ENCODE peak calls at places on chromosomes 16 and 17, in nine cellular contexts. One of them, this sample, is unnamed.

GRCh38 chr16:102060-102855 is 24.2 kb downstream of the MPG start:
- DNase-seq in AG04450: no peak
- DNase-seq in foreskin melanocyte: peak; percentile 89
- DNase-seq in mesothelial cell of epicardium: no peak
- DNase-seq in stimulated activated CD4-positive, alpha-beta T cell treated with anti-CD3 and anti-CD28 coated beads, Interleukin-2, amount 100 ng/mL, for 4 hours: no peak
- DNase-seq in endothelial cell: no peak
- DNase-seq in NCI-H1105: no peak
- DNase-seq in ACHN: no peak
- DNase-seq in GM04504: no peak
- DNase-seq in this sample: peak; percentile 50

GRCh38 chr17:47120521-47121095 is 68.5 kb downstream of the CDC27 start:
- DNase-seq in AG04450: no peak
- DNase-seq in foreskin melanocyte: no peak
- DNase-seq in mesothelial cell of epicardium: no peak
- DNase-seq in stimulated activated CD4-positive, alpha-beta T cell treated with anti-CD3 and anti-CD28 coated beads, Interleukin-2, amount 100 ng/mL, for 4 hours: no peak
- DNase-seq in endothelial cell: no peak
- DNase-seq in NCI-H1105: no peak
- DNase-seq in ACHN: no peak
- DNase-seq in GM04504: peak; percentile 63
- DNase-seq in this sample: no peak

GRCh38 chr17:78124081-78124835 is 4.3 kb downstream of the TMC6 start:
- DNase-seq in AG04450: no peak
- DNase-seq in foreskin melanocyte: no peak
- DNase-seq in mesothelial cell of epicardium: no peak
- DNase-seq in stimulated activated CD4-positive, alpha-beta T cell treated with anti-CD3 and anti-CD28 coated beads, Interleukin-2, amount 100 ng/mL, for 4 hours: no peak
- DNase-seq in endothelial cell: no peak
- DNase-seq in NCI-H1105: no peak
- DNase-seq in ACHN: no peak
- DNase-seq in GM04504: no peak
- DNase-seq in this sample: no peak

GRCh38 chr16:278863-279366 is 1.5 kb upstream of the ARHGDIG start:
- DNase-seq in AG04450: no peak
- DNase-seq in foreskin melanocyte: no peak
- DNase-seq in mesothelial cell of epicardium: no peak
- DNase-seq in stimulated activated CD4-positive, alpha-beta T cell treated with anti-CD3 and anti-CD28 coated beads, Interleukin-2, amount 100 ng/mL, for 4 hours: no peak
- DNase-seq in endothelial cell: no peak
- DNase-seq in NCI-H1105: peak; percentile 41
- DNase-seq in ACHN: peak; percentile 65
- DNase-seq in GM04504: no peak
- DNase-seq in this sample: no peak

GRCh38 chr16:19512297-19512696 is 9.6 kb downstream of the GDE1 start:
- DNase-seq in AG04450: no peak
- DNase-seq in foreskin melanocyte: no peak
- DNase-seq in mesothelial cell of epicardium: no peak
- DNase-seq in stimulated activated CD4-positive, alpha-beta T cell treated with anti-CD3 and anti-CD28 coated beads, Interleukin-2, amount 100 ng/mL, for 4 hours: no peak
- DNase-seq in endothelial cell: no peak
- DNase-seq in NCI-H1105: no peak
- DNase-seq in ACHN: no peak
- DNase-seq in GM04504: no peak
- DNase-seq in this sample: no peak

GRCh38 chr17:56629450-56630187 is 36.1 kb downstream of the NOG start:
- DNase-seq in AG04450: peak; percentile 7
- DNase-seq in foreskin melanocyte: no peak
- DNase-seq in mesothelial cell of epicardium: no peak
- DNase-seq in stimulated activated CD4-positive, alpha-beta T cell treated with anti-CD3 and anti-CD28 coated beads, Interleukin-2, amount 100 ng/mL, for 4 hours: no peak
- DNase-seq in endothelial cell: peak; percentile 27
- DNase-seq in NCI-H1105: no peak
- DNase-seq in ACHN: peak; percentile 41
- DNase-seq in GM04504: no peak
- DNase-seq in this sample: no peak

GRCh38 chr17:46059457-46059856 is 60.4 kb downstream of the STH start:
- DNase-seq in AG04450: no peak
- DNase-seq in foreskin melanocyte: no peak
- DNase-seq in mesothelial cell of epicardium: no peak
- DNase-seq in stimulated activated CD4-positive, alpha-beta T cell treated with anti-CD3 and anti-CD28 coated beads, Interleukin-2, amount 100 ng/mL, for 4 hours: no peak
- DNase-seq in endothelial cell: no peak
- DNase-seq in NCI-H1105: no peak
- DNase-seq in ACHN: no peak
- DNase-seq in GM04504: no peak
- DNase-seq in this sample: no peak

GRCh38 chr17:33267279-33267790 is 25.8 kb downstream of the ASIC2 start:
- DNase-seq in AG04450: peak; percentile 57
- DNase-seq in foreskin melanocyte: no peak
- DNase-seq in mesothelial cell of epicardium: no peak
- DNase-seq in stimulated activated CD4-positive, alpha-beta T cell treated with anti-CD3 and anti-CD28 coated beads, Interleukin-2, amount 100 ng/mL, for 4 hours: no peak
- DNase-seq in endothelial cell: no peak
- DNase-seq in NCI-H1105: no peak
- DNase-seq in ACHN: peak; percentile 95
- DNase-seq in GM04504: peak; percentile 60
- DNase-seq in this sample: no peak

GRCh38 chr17:80872999-80873951 is 118.4 kb upstream of the CHMP6 start:
- DNase-seq in AG04450: no peak
- DNase-seq in foreskin melanocyte: peak; percentile 62
- DNase-seq in mesothelial cell of epicardium: no peak
- DNase-seq in stimulated activated CD4-positive, alpha-beta T cell treated with anti-CD3 and anti-CD28 coated beads, Interleukin-2, amount 100 ng/mL, for 4 hours: no peak
- DNase-seq in endothelial cell: no peak
- DNase-seq in NCI-H1105: no peak
- DNase-seq in ACHN: no peak
- DNase-seq in GM04504: no peak
- DNase-seq in this sample: no peak

GRCh38 chr16:56382901-56383355 is 42.4 kb downstream of the AMFR start:
- DNase-seq in AG04450: peak; percentile 43
- DNase-seq in foreskin melanocyte: peak; percentile 37
- DNase-seq in mesothelial cell of epicardium: no peak
- DNase-seq in stimulated activated CD4-positive, alpha-beta T cell treated with anti-CD3 and anti-CD28 coated beads, Interleukin-2, amount 100 ng/mL, for 4 hours: no peak
- DNase-seq in endothelial cell: no peak
- DNase-seq in NCI-H1105: no peak
- DNase-seq in ACHN: peak; percentile 25
- DNase-seq in GM04504: no peak
- DNase-seq in this sample: no peak

GRCh38 chr16:84459941-84460405 is 44.5 kb downstream of the MEAK7 start:
- DNase-seq in AG04450: no peak
- DNase-seq in foreskin melanocyte: no peak
- DNase-seq in mesothelial cell of epicardium: no peak
- DNase-seq in stimulated activated CD4-positive, alpha-beta T cell treated with anti-CD3 and anti-CD28 coated beads, Interleukin-2, amount 100 ng/mL, for 4 hours: no peak
- DNase-seq in endothelial cell: no peak
- DNase-seq in NCI-H1105: no peak
- DNase-seq in ACHN: no peak
- DNase-seq in GM04504: no peak
- DNase-seq in this sample: no peak

GRCh38 chr16:50640391-50640790 is 40.7 kb downstream of the SNX20 start:
- DNase-seq in AG04450: no peak
- DNase-seq in foreskin melanocyte: peak; percentile 40
- DNase-seq in mesothelial cell of epicardium: no peak
- DNase-seq in stimulated activated CD4-positive, alpha-beta T cell treated with anti-CD3 and anti-CD28 coated beads, Interleukin-2, amount 100 ng/mL, for 4 hours: no peak
- DNase-seq in endothelial cell: no peak
- DNase-seq in NCI-H1105: no peak
- DNase-seq in ACHN: peak; percentile 31
- DNase-seq in GM04504: no peak
- DNase-seq in this sample: no peak

GRCh38 chr17:42536372-42537155 is 523 bp downstream of the NAGLU start:
- DNase-seq in AG04450: peak; percentile 62
- DNase-seq in foreskin melanocyte: no peak
- DNase-seq in mesothelial cell of epicardium: peak; percentile 60
- DNase-seq in stimulated activated CD4-positive, alpha-beta T cell treated with anti-CD3 and anti-CD28 coated beads, Interleukin-2, amount 100 ng/mL, for 4 hours: peak; percentile 61
- DNase-seq in endothelial cell: peak; percentile 68
- DNase-seq in NCI-H1105: peak; percentile 63
- DNase-seq in ACHN: peak; percentile 83
- DNase-seq in GM04504: peak; percentile 52
- DNase-seq in this sample: no peak

GRCh38 chr16:80375513-80375912 is 165.3 kb upstream of the DYNLRB2 start:
- DNase-seq in AG04450: no peak
- DNase-seq in foreskin melanocyte: no peak
- DNase-seq in mesothelial cell of epicardium: no peak
- DNase-seq in stimulated activated CD4-positive, alpha-beta T cell treated with anti-CD3 and anti-CD28 coated beads, Interleukin-2, amount 100 ng/mL, for 4 hours: no peak
- DNase-seq in endothelial cell: no peak
- DNase-seq in NCI-H1105: no peak
- DNase-seq in ACHN: no peak
- DNase-seq in GM04504: no peak
- DNase-seq in this sample: no peak

GRCh38 chr17:57894848-57895247 is 45.0 kb upstream of the MRPS23 start:
- DNase-seq in AG04450: no peak
- DNase-seq in foreskin melanocyte: no peak
- DNase-seq in mesothelial cell of epicardium: no peak
- DNase-seq in stimulated activated CD4-positive, alpha-beta T cell treated with anti-CD3 and anti-CD28 coated beads, Interleukin-2, amount 100 ng/mL, for 4 hours: no peak
- DNase-seq in endothelial cell: no peak
- DNase-seq in NCI-H1105: no peak
- DNase-seq in ACHN: no peak
- DNase-seq in GM04504: no peak
- DNase-seq in this sample: no peak

GRCh38 chr16:2212362-2213324 is 2.0 kb upstream of the BRICD5 start:
- DNase-seq in AG04450: no peak
- DNase-seq in foreskin melanocyte: no peak
- DNase-seq in mesothelial cell of epicardium: no peak
- DNase-seq in stimulated activated CD4-positive, alpha-beta T cell treated with anti-CD3 and anti-CD28 coated beads, Interleukin-2, amount 100 ng/mL, for 4 hours: no peak
- DNase-seq in endothelial cell: no peak
- DNase-seq in NCI-H1105: no peak
- DNase-seq in ACHN: no peak
- DNase-seq in GM04504: no peak
- DNase-seq in this sample: no peak

GRCh38 chr16:84755004-84755672 is 55.3 kb downstream of the USP10 start:
- DNase-seq in AG04450: no peak
- DNase-seq in foreskin melanocyte: no peak
- DNase-seq in mesothelial cell of epicardium: no peak
- DNase-seq in stimulated activated CD4-positive, alpha-beta T cell treated with anti-CD3 and anti-CD28 coated beads, Interleukin-2, amount 100 ng/mL, for 4 hours: no peak
- DNase-seq in endothelial cell: no peak
- DNase-seq in NCI-H1105: no peak
- DNase-seq in ACHN: no peak
- DNase-seq in GM04504: no peak
- DNase-seq in this sample: no peak

GRCh38 chr17:71635187-71635586 is 485.6 kb upstream of the SOX9 start:
- DNase-seq in AG04450: no peak
- DNase-seq in foreskin melanocyte: no peak
- DNase-seq in mesothelial cell of epicardium: no peak
- DNase-seq in stimulated activated CD4-positive, alpha-beta T cell treated with anti-CD3 and anti-CD28 coated beads, Interleukin-2, amount 100 ng/mL, for 4 hours: no peak
- DNase-seq in endothelial cell: no peak
- DNase-seq in NCI-H1105: no peak
- DNase-seq in ACHN: no peak
- DNase-seq in GM04504: no peak
- DNase-seq in this sample: no peak

GRCh38 chr16:10081201-10081940 is 100.9 kb downstream of the GRIN2A start:
- DNase-seq in AG04450: no peak
- DNase-seq in foreskin melanocyte: no peak
- DNase-seq in mesothelial cell of epicardium: no peak
- DNase-seq in stimulated activated CD4-positive, alpha-beta T cell treated with anti-CD3 and anti-CD28 coated beads, Interleukin-2, amount 100 ng/mL, for 4 hours: no peak
- DNase-seq in endothelial cell: no peak
- DNase-seq in NCI-H1105: no peak
- DNase-seq in ACHN: no peak
- DNase-seq in GM04504: no peak
- DNase-seq in this sample: no peak

GRCh38 chr17:59381716-59382570 is 50.5 kb downstream of the YPEL2 start:
- DNase-seq in AG04450: no peak
- DNase-seq in foreskin melanocyte: peak; percentile 61
- DNase-seq in mesothelial cell of epicardium: no peak
- DNase-seq in stimulated activated CD4-positive, alpha-beta T cell treated with anti-CD3 and anti-CD28 coated beads, Interleukin-2, amount 100 ng/mL, for 4 hours: no peak
- DNase-seq in endothelial cell: no peak
- DNase-seq in NCI-H1105: no peak
- DNase-seq in ACHN: no peak
- DNase-seq in GM04504: no peak
- DNase-seq in this sample: no peak

GRCh38 chr16:27515874-27516353 is 33.8 kb downstream of the GTF3C1 start:
- DNase-seq in AG04450: no peak
- DNase-seq in foreskin melanocyte: no peak
- DNase-seq in mesothelial cell of epicardium: no peak
- DNase-seq in stimulated activated CD4-positive, alpha-beta T cell treated with anti-CD3 and anti-CD28 coated beads, Interleukin-2, amount 100 ng/mL, for 4 hours: no peak
- DNase-seq in endothelial cell: peak; percentile 55
- DNase-seq in NCI-H1105: no peak
- DNase-seq in ACHN: peak; percentile 61
- DNase-seq in GM04504: no peak
- DNase-seq in this sample: no peak

GRCh38 chr16:56513972-56514371 is 5.9 kb downstream of the BBS2 start:
- DNase-seq in AG04450: peak; percentile 29
- DNase-seq in foreskin melanocyte: peak; percentile 59
- DNase-seq in mesothelial cell of epicardium: no peak
- DNase-seq in stimulated activated CD4-positive, alpha-beta T cell treated with anti-CD3 and anti-CD28 coated beads, Interleukin-2, amount 100 ng/mL, for 4 hours: peak; percentile 15
- DNase-seq in endothelial cell: peak; percentile 25
- DNase-seq in NCI-H1105: peak; percentile 12
- DNase-seq in ACHN: peak; percentile 79
- DNase-seq in GM04504: no peak
- DNase-seq in this sample: no peak

GRCh38 chr17:58960068-58960467 is 146.6 kb downstream of the TRIM37 start:
- DNase-seq in AG04450: peak; percentile 21
- DNase-seq in foreskin melanocyte: no peak
- DNase-seq in mesothelial cell of epicardium: no peak
- DNase-seq in stimulated activated CD4-positive, alpha-beta T cell treated with anti-CD3 and anti-CD28 coated beads, Interleukin-2, amount 100 ng/mL, for 4 hours: no peak
- DNase-seq in endothelial cell: no peak
- DNase-seq in NCI-H1105: no peak
- DNase-seq in ACHN: peak; percentile 80
- DNase-seq in GM04504: peak; percentile 21
- DNase-seq in this sample: no peak

GRCh38 chr17:12959441-12959840 is 58.4 kb downstream of the ELAC2 start:
- DNase-seq in AG04450: no peak
- DNase-seq in foreskin melanocyte: no peak
- DNase-seq in mesothelial cell of epicardium: no peak
- DNase-seq in stimulated activated CD4-positive, alpha-beta T cell treated with anti-CD3 and anti-CD28 coated beads, Interleukin-2, amount 100 ng/mL, for 4 hours: no peak
- DNase-seq in endothelial cell: no peak
- DNase-seq in NCI-H1105: no peak
- DNase-seq in ACHN: peak; percentile 26
- DNase-seq in GM04504: peak; percentile 23
- DNase-seq in this sample: no peak

GRCh38 chr17:19366637-19366972 is 4.1 kb upstream of the B9D1 start:
- DNase-seq in AG04450: no peak
- DNase-seq in foreskin melanocyte: no peak
- DNase-seq in mesothelial cell of epicardium: no peak
- DNase-seq in stimulated activated CD4-positive, alpha-beta T cell treated with anti-CD3 and anti-CD28 coated beads, Interleukin-2, amount 100 ng/mL, for 4 hours: no peak
- DNase-seq in endothelial cell: no peak
- DNase-seq in NCI-H1105: no peak
- DNase-seq in ACHN: no peak
- DNase-seq in GM04504: no peak
- DNase-seq in this sample: no peak

GRCh38 chr16:17947165-17947564 is 389.4 kb downstream of the NPIPA8 start:
- DNase-seq in AG04450: no peak
- DNase-seq in foreskin melanocyte: no peak
- DNase-seq in mesothelial cell of epicardium: no peak
- DNase-seq in stimulated activated CD4-positive, alpha-beta T cell treated with anti-CD3 and anti-CD28 coated beads, Interleukin-2, amount 100 ng/mL, for 4 hours: no peak
- DNase-seq in endothelial cell: no peak
- DNase-seq in NCI-H1105: no peak
- DNase-seq in ACHN: no peak
- DNase-seq in GM04504: no peak
- DNase-seq in this sample: no peak

GRCh38 chr17:40253565-40253964 is 34.1 kb upstream of the CDC6 start:
- DNase-seq in AG04450: no peak
- DNase-seq in foreskin melanocyte: peak; percentile 21
- DNase-seq in mesothelial cell of epicardium: no peak
- DNase-seq in stimulated activated CD4-positive, alpha-beta T cell treated with anti-CD3 and anti-CD28 coated beads, Interleukin-2, amount 100 ng/mL, for 4 hours: no peak
- DNase-seq in endothelial cell: no peak
- DNase-seq in NCI-H1105: no peak
- DNase-seq in ACHN: no peak
- DNase-seq in GM04504: no peak
- DNase-seq in this sample: no peak

GRCh38 chr17:79382313-79382712 is 228.5 kb downstream of the RBFOX3 start:
- DNase-seq in AG04450: no peak
- DNase-seq in foreskin melanocyte: no peak
- DNase-seq in mesothelial cell of epicardium: no peak
- DNase-seq in stimulated activated CD4-positive, alpha-beta T cell treated with anti-CD3 and anti-CD28 coated beads, Interleukin-2, amount 100 ng/mL, for 4 hours: no peak
- DNase-seq in endothelial cell: no peak
- DNase-seq in NCI-H1105: no peak
- DNase-seq in ACHN: no peak
- DNase-seq in GM04504: no peak
- DNase-seq in this sample: no peak

GRCh38 chr16:30902070-30902972 is 5.9 kb downstream of the CTF1 start:
- DNase-seq in AG04450: no peak
- DNase-seq in foreskin melanocyte: no peak
- DNase-seq in mesothelial cell of epicardium: peak; percentile 53
- DNase-seq in stimulated activated CD4-positive, alpha-beta T cell treated with anti-CD3 and anti-CD28 coated beads, Interleukin-2, amount 100 ng/mL, for 4 hours: no peak
- DNase-seq in endothelial cell: peak; percentile 84
- DNase-seq in NCI-H1105: no peak
- DNase-seq in ACHN: peak; percentile 84
- DNase-seq in GM04504: peak; percentile 39
- DNase-seq in this sample: no peak

GRCh38 chr16:88345031-88345942 is 37.5 kb upstream of the ZNF469 start:
- DNase-seq in AG04450: no peak
- DNase-seq in foreskin melanocyte: no peak
- DNase-seq in mesothelial cell of epicardium: no peak
- DNase-seq in stimulated activated CD4-positive, alpha-beta T cell treated with anti-CD3 and anti-CD28 coated beads, Interleukin-2, amount 100 ng/mL, for 4 hours: no peak
- DNase-seq in endothelial cell: no peak
- DNase-seq in NCI-H1105: no peak
- DNase-seq in ACHN: no peak
- DNase-seq in GM04504: no peak
- DNase-seq in this sample: no peak

GRCh38 chr16:69522732-69523404 is 42.9 kb upstream of the NFAT5 start:
- DNase-seq in AG04450: no peak
- DNase-seq in foreskin melanocyte: no peak
- DNase-seq in mesothelial cell of epicardium: no peak
- DNase-seq in stimulated activated CD4-positive, alpha-beta T cell treated with anti-CD3 and anti-CD28 coated beads, Interleukin-2, amount 100 ng/mL, for 4 hours: no peak
- DNase-seq in endothelial cell: no peak
- DNase-seq in NCI-H1105: no peak
- DNase-seq in ACHN: peak; percentile 28
- DNase-seq in GM04504: no peak
- DNase-seq in this sample: no peak

This sample was measured in brain pericyte.